ENCODE peak calls at places on chromosome 3, in four cellular contexts. One of them, this sample, is unnamed. For H3K4me1, the result is how much of the 10 kb centered on the place peaks cover.

GRCh38 chr3:3551976-3552375 is 247.3 kb upstream of the LRRN1 start:
- DNase-seq in uterus: no peak
- DNase-seq in tibial nerve: no peak
- DNase-seq in upper lobe of left lung: no peak
- DNase-seq in this sample: no peak

GRCh38 chr3:72800869-72801268 is 47.4 kb downstream of the SHQ1 start:
- DNase-seq in uterus: no peak
- DNase-seq in tibial nerve: no peak
- DNase-seq in upper lobe of left lung: no peak
- DNase-seq in this sample: no peak

GRCh38 chr3:72728958-72729467 is 119.2 kb downstream of the SHQ1 start:
- DNase-seq in upper lobe of left lung: no peak
- DNase-seq in tibial nerve: no peak
- DNase-seq in uterus: no peak
- DNase-seq in this sample: no peak

GRCh38 chr3:62361824-62362223 is 11.5 kb downstream of the FEZF2 start:
- DNase-seq in upper lobe of left lung: no peak
- DNase-seq in uterus: no peak
- DNase-seq in tibial nerve: no peak
- DNase-seq in this sample: no peak

GRCh38 chr3:95172549-95172948 is 1109.7 kb downstream of the NSUN3 start:
- DNase-seq in tibial nerve: no peak
- DNase-seq in upper lobe of left lung: no peak
- DNase-seq in uterus: no peak
- DNase-seq in this sample: no peak

GRCh38 chr3:120040813-120041377 is 53.4 kb downstream of the GSK3B start:
- DNase-seq in tibial nerve: no peak
- DNase-seq in upper lobe of left lung: peak
- DNase-seq in uterus: no peak
- DNase-seq in this sample: no peak

GRCh38 chr3:14175383-14176037 is 2.9 kb downstream of the XPC start:
- DNase-seq in uterus: no peak
- DNase-seq in upper lobe of left lung: no peak
- DNase-seq in tibial nerve: no peak
- DNase-seq in this sample: no peak

GRCh38 chr3:108485146-108485545 is 25.2 kb downstream of the MYH15 start:
- DNase-seq in uterus: no peak
- DNase-seq in tibial nerve: no peak
- DNase-seq in upper lobe of left lung: no peak
- DNase-seq in this sample: no peak

GRCh38 chr3:156483961-156484787 is 70.7 kb downstream of the SSR3 start:
- DNase-seq in uterus: peak
- DNase-seq in tibial nerve: peak
- DNase-seq in upper lobe of left lung: no peak
- DNase-seq in this sample: no peak

GRCh38 chr3:151985787-151986430 is 112.5 kb downstream of the SUCNR1 start:
- DNase-seq in tibial nerve: no peak
- DNase-seq in upper lobe of left lung: no peak
- DNase-seq in uterus: no peak
- DNase-seq in this sample: no peak

GRCh38 chr3:13208706-13209295 is 135.6 kb upstream of the IQSEC1 start:
- DNase-seq in upper lobe of left lung: no peak
- DNase-seq in uterus: no peak
- DNase-seq in tibial nerve: no peak
- DNase-seq in this sample: no peak

GRCh38 chr3:147431746-147432145 is 22.6 kb downstream of the ZIC1 start:
- DNase-seq in upper lobe of left lung: no peak
- DNase-seq in uterus: no peak
- DNase-seq in tibial nerve: no peak
- DNase-seq in this sample: no peak

GRCh38 chr3:9397911-9398714 is 698 bp downstream of the SETD5 start:
- DNase-seq in upper lobe of left lung: no peak
- DNase-seq in uterus: peak
- DNase-seq in tibial nerve: peak
- DNase-seq in this sample: peak

DNA sequence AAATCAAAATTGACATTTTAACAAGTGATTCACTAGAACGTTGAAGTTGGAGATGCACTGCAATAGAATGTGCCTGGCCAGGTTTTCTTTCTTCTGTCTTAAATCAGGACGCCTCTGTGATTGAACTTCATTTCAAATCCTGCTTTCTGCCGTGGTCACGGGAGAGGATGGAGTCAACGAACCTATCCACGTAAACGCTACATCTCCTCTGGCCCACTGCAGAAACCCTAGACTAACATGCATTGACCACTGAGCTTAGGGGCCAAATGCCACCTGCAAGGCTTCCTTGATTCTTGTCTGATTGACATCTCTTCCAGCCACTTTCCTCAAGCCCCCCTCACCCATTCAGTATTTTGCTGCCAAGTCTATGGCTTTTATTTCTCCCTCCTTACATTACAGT is 6.3 kb upstream of the MECOM start:
- DNase-seq in uterus: no peak
- DNase-seq in upper lobe of left lung: no peak
- DNase-seq in tibial nerve: no peak
- DNase-seq in this sample: no peak
- H3K4me3 ChIP-seq in uterus: no peak
- H3K4me3 ChIP-seq in upper lobe of left lung: no peak
- H3K4me3 ChIP-seq in tibial nerve: no peak
- H3K4me3 ChIP-seq in this sample: no peak

GRCh38 chr3:48597408-48597800 is 2.3 kb upstream of the COL7A1 start:
- DNase-seq in upper lobe of left lung: no peak
- DNase-seq in tibial nerve: no peak
- DNase-seq in uterus: no peak
- DNase-seq in this sample: no peak
- TF ChIP-seq POLR2A in upper lobe of left lung: no peak
- TF ChIP-seq POLR2A in tibial nerve: no peak
- TF ChIP-seq POLR2A in uterus: no peak
- TF ChIP-seq POLR2A in this sample: no peak

GRCh38 chr3:38362825-38363224 is 16.2 kb downstream of the XYLB start:
- DNase-seq in uterus: no peak
- DNase-seq in upper lobe of left lung: no peak
- DNase-seq in tibial nerve: no peak
- DNase-seq in this sample: no peak
- H3K4me1 ChIP-seq in uterus: under half
- H3K4me1 ChIP-seq in upper lobe of left lung: under half
- H3K4me1 ChIP-seq in tibial nerve: under half
- H3K4me1 ChIP-seq in this sample: under half

GRCh38 chr3:38588276-38588971 is 61.1 kb downstream of the SCN5A start:
- DNase-seq in tibial nerve: no peak
- DNase-seq in uterus: no peak
- DNase-seq in upper lobe of left lung: peak
- DNase-seq in this sample: peak

GRCh38 chr3:38590521-38590920 is 59.0 kb downstream of the SCN5A start:
- DNase-seq in tibial nerve: no peak
- DNase-seq in uterus: no peak
- DNase-seq in upper lobe of left lung: no peak
- DNase-seq in this sample: peak

GRCh38 chr3:38586546-38587520 is 62.7 kb downstream of the SCN5A start:
- DNase-seq in upper lobe of left lung: no peak
- DNase-seq in uterus: no peak
- DNase-seq in tibial nerve: no peak
- DNase-seq in this sample: peak

GRCh38 chr3:38587548-38588131 is 61.8 kb downstream of the SCN5A start:
- DNase-seq in tibial nerve: no peak
- DNase-seq in upper lobe of left lung: peak
- DNase-seq in uterus: no peak
- DNase-seq in this sample: peak

GRCh38 chr3:38588995-38589937 is 60.2 kb downstream of the SCN5A start:
- DNase-seq in tibial nerve: no peak
- DNase-seq in upper lobe of left lung: no peak
- DNase-seq in uterus: no peak
- DNase-seq in this sample: peak
- H3K4me3 ChIP-seq in tibial nerve: no peak
- H3K4me3 ChIP-seq in upper lobe of left lung: no peak
- H3K4me3 ChIP-seq in uterus: no peak
- H3K4me3 ChIP-seq in this sample: no peak

GRCh38 chr3:57755368-57756021 is 614 bp upstream of the SLMAP start:
- DNase-seq in uterus: peak
- DNase-seq in tibial nerve: no peak
- DNase-seq in upper lobe of left lung: no peak
- DNase-seq in this sample: no peak

GRCh38 chr3:57756022-57756527 is at the start of gene SLMAP:
- DNase-seq in tibial nerve: peak
- DNase-seq in upper lobe of left lung: peak
- DNase-seq in uterus: peak
- DNase-seq in this sample: peak

GRCh38 chr3:57758686-57759085 is 2.6 kb downstream of the SLMAP start:
- DNase-seq in upper lobe of left lung: no peak
- DNase-seq in tibial nerve: no peak
- DNase-seq in uterus: no peak
- DNase-seq in this sample: no peak

GRCh38 chr3:57757642-57758297 is 1.7 kb downstream of the SLMAP start:
- DNase-seq in upper lobe of left lung: peak
- DNase-seq in tibial nerve: no peak
- DNase-seq in uterus: no peak
- DNase-seq in this sample: no peak

GRCh38 chr3:57756528-57757401 is 656 bp downstream of the SLMAP start:
- DNase-seq in upper lobe of left lung: peak
- DNase-seq in uterus: peak
- DNase-seq in tibial nerve: peak
- DNase-seq in this sample: no peak
- TF ChIP-seq POLR2A in upper lobe of left lung: peak
- TF ChIP-seq POLR2A in uterus: no peak
- TF ChIP-seq POLR2A in tibial nerve: no peak
- TF ChIP-seq POLR2A in this sample: no peak

GRCh38 chr3:52841981-52842340 is 7.1 kb upstream of the MUSTN1 start:
- DNase-seq in uterus: no peak
- DNase-seq in upper lobe of left lung: no peak
- DNase-seq in tibial nerve: no peak
- DNase-seq in this sample: no peak

GRCh38 chr3:52841211-52841980 is 6.6 kb upstream of the MUSTN1 start:
- DNase-seq in tibial nerve: no peak
- DNase-seq in uterus: no peak
- DNase-seq in upper lobe of left lung: no peak
- DNase-seq in this sample: no peak

GRCh38 chr3:52838561-52839267 is 3.9 kb upstream of the MUSTN1 start:
- DNase-seq in upper lobe of left lung: no peak
- DNase-seq in tibial nerve: no peak
- DNase-seq in uterus: no peak
- DNase-seq in this sample: no peak

GRCh38 chr3:52839268-52839575 is 4.4 kb upstream of the MUSTN1 start:
- DNase-seq in uterus: no peak
- DNase-seq in tibial nerve: no peak
- DNase-seq in upper lobe of left lung: no peak
- DNase-seq in this sample: no peak

DNA sequence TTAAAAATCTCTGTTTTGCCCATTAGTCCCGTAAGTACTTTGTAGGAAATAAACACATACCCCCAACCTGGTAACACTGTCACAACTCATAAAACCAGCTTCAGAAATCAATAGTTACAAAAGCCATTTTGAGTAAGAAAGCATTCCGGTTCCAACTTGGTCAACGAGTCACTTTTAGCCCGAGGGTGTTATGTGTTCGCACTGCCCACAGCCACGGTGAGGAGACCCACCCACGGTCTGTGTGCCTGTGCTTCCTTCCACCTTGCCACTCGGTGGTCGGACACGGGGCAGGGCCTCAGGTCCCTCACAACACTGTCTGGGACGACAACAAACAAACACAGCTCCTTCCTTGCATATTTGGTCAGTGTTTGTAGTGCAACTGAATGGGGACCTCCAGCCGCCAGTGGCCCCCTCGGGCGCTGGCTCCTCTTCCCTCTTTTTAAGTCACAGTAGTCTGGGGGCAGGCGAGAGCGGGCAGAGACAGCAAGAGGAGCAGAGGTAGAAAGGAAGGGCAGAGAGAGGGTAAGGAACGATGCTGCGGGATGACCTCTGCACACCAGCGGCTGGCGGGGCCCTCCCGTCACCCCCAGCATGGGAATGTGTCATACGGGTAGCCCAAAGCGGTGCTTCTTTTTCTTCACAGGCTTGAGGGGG is 5.2 kb upstream of the MUSTN1 start:
- DNase-seq in upper lobe of left lung: peak
- DNase-seq in uterus: no peak
- DNase-seq in tibial nerve: no peak
- DNase-seq in this sample: no peak
- H3K4me1 ChIP-seq in upper lobe of left lung: under half
- H3K4me1 ChIP-seq in uterus: under half
- H3K4me1 ChIP-seq in tibial nerve: under half
- H3K4me1 ChIP-seq in this sample: under half

GRCh38 chr3:125062904-125063618 is 7.3 kb upstream of the HEG1 start:
- DNase-seq in uterus: peak
- DNase-seq in tibial nerve: no peak
- DNase-seq in upper lobe of left lung: no peak
- DNase-seq in this sample: no peak
- H3K4me3 ChIP-seq in uterus: no peak
- H3K4me3 ChIP-seq in tibial nerve: no peak
- H3K4me3 ChIP-seq in upper lobe of left lung: no peak
- H3K4me3 ChIP-seq in this sample: no peak

GRCh38 chr3:186046838-186047237 is 62.1 kb downstream of the ETV5 start:
- DNase-seq in upper lobe of left lung: no peak
- DNase-seq in tibial nerve: no peak
- DNase-seq in uterus: no peak
- DNase-seq in this sample: no peak
- TF ChIP-seq POLR2A in upper lobe of left lung: no peak
- TF ChIP-seq POLR2A in tibial nerve: no peak
- TF ChIP-seq POLR2A in uterus: no peak
- TF ChIP-seq POLR2A in this sample: no peak

GRCh38 chr3:11634974-11635612 is 8.6 kb downstream of the VGLL4 start:
- DNase-seq in uterus: no peak
- DNase-seq in tibial nerve: no peak
- DNase-seq in upper lobe of left lung: no peak
- DNase-seq in this sample: no peak

GRCh38 chr3:11637901-11638668 is 5.6 kb downstream of the VGLL4 start:
- DNase-seq in uterus: no peak
- DNase-seq in tibial nerve: no peak
- DNase-seq in upper lobe of left lung: no peak
- DNase-seq in this sample: no peak

GRCh38 chr3:11635671-11636371 is 7.9 kb downstream of the VGLL4 start:
- DNase-seq in upper lobe of left lung: no peak
- DNase-seq in tibial nerve: no peak
- DNase-seq in uterus: no peak
- DNase-seq in this sample: no peak

GRCh38 chr3:11634081-11634635 is 9.6 kb downstream of the VGLL4 start:
- DNase-seq in tibial nerve: no peak
- DNase-seq in upper lobe of left lung: no peak
- DNase-seq in uterus: peak
- DNase-seq in this sample: no peak

GRCh38 chr3:11636372-11636760 is 7.3 kb downstream of the VGLL4 start:
- DNase-seq in upper lobe of left lung: no peak
- DNase-seq in uterus: no peak
- DNase-seq in tibial nerve: no peak
- DNase-seq in this sample: no peak
- H3K4me1 ChIP-seq in upper lobe of left lung: half or more
- H3K4me1 ChIP-seq in uterus: under half
- H3K4me1 ChIP-seq in tibial nerve: half or more
- H3K4me1 ChIP-seq in this sample: half or more